ENCODE peak calls at places on chromosome 22, in eight cellular contexts. L is prostate gland; C is GM23338; X is CD8-positive, alpha-beta T cell; I is left ventricle myocardium inferior; Y is heart right ventricle; M is cardiac muscle cell; Q is stomach. A is an unnamed sample.

GRCh38 chr22:37377927-37378326 is 49.4 kb downstream of the ELFN2 start:
- DNase-seq in L (no peak), C (no peak), X (no peak), I (no peak), Y (no peak), M (no peak), Q (no peak), A (no peak)

GRCh38 chr22:39932918-39933649 is 27.1 kb upstream of the TMA7B start:
- DNase-seq in L (no peak), C (peak; percentile 95), X (peak; percentile 64), I (no peak), Y (no peak), M (peak; percentile 33), Q (peak; percentile 71), A (no peak)

GRCh38 chr22:50600541-50600940 is at the start of gene MAPK8IP2:
- DNase-seq in L (no peak), C (no peak), X (no peak), I (no peak), Y (no peak), M (peak; percentile 24), Q (no peak), A (peak; percentile 55)

GRCh38 chr22:39994046-39994565 is 648 bp upstream of the FAM83F start:
- DNase-seq in L (no peak), C (no peak), X (peak; percentile 31), I (no peak), Y (no peak), M (no peak), Q (no peak), A (no peak)

GRCh38 chr22:28594784-28595324 is 84.8 kb downstream of the TTC28 start:
- DNase-seq in L (no peak), C (peak; percentile 82), X (no peak), I (no peak), Y (no peak), M (peak; percentile 73), Q (no peak), A (no peak)

GRCh38 chr22:29269731-29270474 is 1.8 kb downstream of the EWSR1 start:
- DNase-seq in L (no peak), C (peak; percentile 49), X (no peak), I (no peak), Y (no peak), M (peak; percentile 21), Q (no peak), A (no peak)

GRCh38 chr22:29291215-29291614 is 15.2 kb upstream of the GAS2L1 start:
- DNase-seq in L (no peak), C (peak; percentile 28), X (no peak), I (no peak), Y (no peak), M (no peak), Q (no peak), A (no peak)

GRCh38 chr22:50342651-50343540 is at the start of gene PPP6R2:
- DNase-seq in L (peak; percentile 76), C (peak; percentile 83), X (peak; percentile 84), I (peak; percentile 85), Y (peak; percentile 89), M (peak; percentile 87), Q (peak; percentile 86), A (peak; percentile 84)

GRCh38 chr22:48740086-48740730 is 1087.5 kb downstream of the BRD1 start:
- DNase-seq in L (no peak), C (no peak), X (no peak), I (no peak), Y (no peak), M (no peak), Q (peak; percentile 22), A (no peak)

GRCh38 chr22:50151571-50152537 is 18.7 kb upstream of the PANX2 start:
- DNase-seq in L (no peak), C (peak; percentile 66), X (no peak), I (no peak), Y (no peak), M (no peak), Q (no peak), A (no peak)

GRCh38 chr22:20616451-20617043 is 109.1 kb downstream of the MED15 start:
- DNase-seq in L (no peak), C (no peak), X (no peak), I (no peak), Y (no peak), M (no peak), Q (no peak), A (no peak)

GRCh38 chr22:36332623-36333331 is 55.0 kb downstream of the MYH9 start:
- DNase-seq in L (peak; percentile 92), C (no peak), X (peak; percentile 63), I (no peak), Y (no peak), M (peak; percentile 67), Q (peak; percentile 73), A (no peak)

GRCh38 chr22:17817511-17818065 is 43.3 kb upstream of the BID start:
- DNase-seq in L (no peak), C (no peak), X (no peak), I (no peak), Y (no peak), M (no peak), Q (no peak), A (no peak)

GRCh38 chr22:22156348-22156715 is 88.3 kb upstream of the VPREB1 start:
- DNase-seq in L (no peak), C (no peak), X (no peak), I (no peak), Y (no peak), M (no peak), Q (no peak), A (no peak)
- H3K27ac ChIP-seq in L (no peak overlapping the region), C (no peak overlapping the region), X (no peak overlapping the region), I (no peak overlapping the region), Y (no peak overlapping the region), M (no peak overlapping the region), Q (no peak overlapping the region), A (no peak overlapping the region)

DNA sequence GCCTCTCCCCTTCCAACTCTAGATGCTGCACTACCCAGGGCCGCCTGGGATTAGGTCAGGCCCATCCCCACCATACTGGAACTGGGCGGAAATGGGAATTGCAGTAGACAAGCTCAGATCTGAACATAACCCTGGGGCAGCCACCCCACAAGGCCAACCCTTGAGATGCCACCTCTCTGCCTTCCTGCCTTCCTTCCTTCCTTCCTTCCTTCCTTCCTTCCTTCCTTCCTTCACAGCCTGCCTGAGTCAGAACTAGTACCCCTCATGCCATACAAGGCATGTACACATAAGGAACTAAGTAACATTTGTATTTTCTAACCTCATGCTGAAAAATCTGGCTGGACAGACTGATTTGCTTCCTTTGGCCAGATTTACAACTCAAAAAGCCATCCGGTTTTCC is 28.0 kb downstream of the SHISAL1 start:
- DNase-seq in L (no peak), C (no peak), X (no peak), I (no peak), Y (no peak), M (no peak), Q (no peak), A (no peak)
- H3K27ac ChIP-seq in L (no peak overlapping the region), C (no peak overlapping the region), X (no peak overlapping the region), I (no peak overlapping the region), Y (no peak overlapping the region), M (no peak overlapping the region), Q (no peak overlapping the region), A (no peak overlapping the region)

DNA sequence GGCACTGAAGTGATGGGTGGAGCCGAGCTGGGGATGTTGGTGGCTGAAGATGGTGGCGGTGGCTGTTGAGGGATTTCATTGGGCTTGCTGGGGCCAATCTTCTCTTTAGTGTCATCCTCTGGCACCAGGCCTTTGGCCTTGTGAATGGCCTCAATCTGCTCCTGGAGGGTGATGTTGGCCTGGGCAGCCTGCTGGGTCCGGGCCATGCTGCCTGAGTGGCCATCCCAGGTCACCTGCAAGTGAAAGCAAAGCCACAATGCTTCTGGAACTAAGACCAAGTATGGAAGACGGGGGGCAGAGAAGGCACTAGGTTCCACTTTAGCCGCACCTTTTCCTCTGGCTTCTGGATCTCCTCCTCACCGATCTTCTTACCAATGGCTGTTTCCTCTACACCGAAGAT is 12.1 kb upstream of the TBC1D10A start:
- DNase-seq in L (no peak), C (no peak), X (no peak), I (no peak), Y (no peak), M (no peak), Q (no peak), A (no peak)
- H3K27ac ChIP-seq in L (no peak overlapping the region), C (no peak overlapping the region), X (no peak overlapping the region), I (peak overlapping the region; percentile 69), Y (no peak overlapping the region), M (no peak overlapping the region), Q (no peak overlapping the region), A (no peak overlapping the region)

GRCh38 chr22:38729946-38730345 is 24.2 kb downstream of the GTPBP1 start:
- DNase-seq in L (no peak), C (no peak), X (no peak), I (no peak), Y (no peak), M (no peak), Q (no peak), A (no peak)
- H3K27ac ChIP-seq in L (no peak overlapping the region), C (no peak overlapping the region), X (no peak overlapping the region), I (no peak overlapping the region), Y (no peak overlapping the region), M (no peak overlapping the region), Q (no peak overlapping the region), A (no peak overlapping the region)

GRCh38 chr22:32701021-32701420 is 100.5 kb upstream of the TIMP3 start:
- DNase-seq in L (no peak), C (no peak), X (no peak), I (no peak), Y (no peak), M (no peak), Q (no peak), A (no peak)
- H3K27ac ChIP-seq in L (no peak overlapping the region), C (no peak overlapping the region), X (no peak overlapping the region), I (peak overlapping the region; percentile 80), Y (peak overlapping the region; percentile 37), M (no peak overlapping the region), Q (peak overlapping the region; percentile 67), A (no peak overlapping the region)

GRCh38 chr22:19586922-19587684 is 62.9 kb upstream of the CLDN5 start:
- DNase-seq in L (no peak), C (no peak), X (no peak), I (no peak), Y (no peak), M (no peak), Q (no peak), A (no peak)
- H3K27ac ChIP-seq in L (no peak overlapping the region), C (no peak overlapping the region), X (no peak overlapping the region), I (no peak overlapping the region), Y (no peak overlapping the region), M (no peak overlapping the region), Q (no peak overlapping the region), A (no peak overlapping the region)

DNA sequence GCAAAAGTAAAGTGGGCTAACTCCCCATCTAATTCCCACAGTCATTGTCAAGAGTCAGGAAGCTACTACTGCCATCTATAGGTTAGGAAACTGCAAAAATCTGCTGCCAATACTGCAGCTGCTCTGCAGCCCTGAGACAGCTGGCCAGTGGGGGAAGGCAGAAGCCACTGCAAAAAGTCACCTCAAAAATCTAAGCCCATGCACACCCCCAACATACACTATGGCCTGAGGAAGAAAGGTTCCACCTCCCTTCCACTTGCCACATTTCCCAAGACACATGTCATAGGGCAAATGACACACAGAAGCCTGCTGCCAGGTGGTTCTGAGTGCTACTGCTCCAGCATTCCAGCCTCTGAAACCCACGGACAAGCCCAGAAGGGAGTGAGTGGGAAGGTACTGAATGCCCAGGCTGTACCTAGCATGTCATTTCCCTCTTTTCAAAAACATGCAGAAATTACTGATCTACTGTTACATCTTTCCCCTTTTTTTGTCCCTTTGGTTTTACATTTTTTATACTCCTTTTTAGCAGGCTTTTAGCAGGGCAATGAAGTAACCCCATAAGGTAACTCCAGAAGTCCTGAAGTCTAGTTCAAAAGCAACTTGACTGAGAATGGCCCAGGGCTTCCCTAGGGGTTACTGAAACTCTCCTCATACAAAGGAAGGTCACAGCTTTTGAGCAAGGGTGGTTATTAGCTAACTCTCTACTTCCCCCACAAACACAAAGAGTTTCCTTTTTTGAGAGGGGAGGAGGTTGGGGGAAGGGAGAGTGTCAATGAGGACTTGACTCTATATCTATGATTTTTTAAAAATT is 36.8 kb downstream of the DGCR2 start:
- DNase-seq in L (no peak), C (peak; percentile 37), X (no peak), I (no peak), Y (no peak), M (no peak), Q (no peak), A (peak; percentile 13)
- H3K27ac ChIP-seq in L (no peak overlapping the region), C (peak overlapping the region; percentile 73), X (no peak overlapping the region), I (peak overlapping the region; percentile 53), Y (peak overlapping the region; percentile 30), M (no peak overlapping the region), Q (no peak overlapping the region), A (no peak overlapping the region)

A was measured in Peyer's patch.